ENCODE peak calls at places on chromosome 9, in four cellular contexts. N is gastrocnemius medialis; K is IMR-90; M is stimulated activated CD8-positive, alpha-beta memory T cell treated with anti-CD3 and anti-CD28 coated beads, Interleukin-4, amount 100 ng/mL, for 48 hours. R is an unnamed sample.

GRCh38 chr9:137277329-137278041 is at the start of gene TOR4A:
- DNase-seq in M (peak), N (peak), K (peak), R (peak)

GRCh38 chr9:92634712-92635605 is 35.0 kb downstream of the IPPK start:
- DNase-seq in N (peak), M (peak), K (peak), R (peak)

GRCh38 chr9:108535526-108535925 is 320.3 kb downstream of the ACTL7B start:
- DNase-seq in K (no peak), N (no peak), M (no peak), R (no peak)

GRCh38 chr9:93167185-93167584 is 16.8 kb upstream of the WNK2 start:
- DNase-seq in K (no peak), M (no peak), N (no peak), R (no peak)

GRCh38 chr9:127319366-127320121 is 55.0 kb downstream of the GARNL3 start:
- DNase-seq in M (no peak), K (no peak), N (no peak), R (no peak)

GRCh38 chr9:76390656-76391055 is 3.6 kb downstream of the RFK start:
- DNase-seq in M (no peak), N (no peak), K (no peak), R (no peak)

GRCh38 chr9:124835026-124835501 is 18.2 kb upstream of the WDR38 start:
- DNase-seq in K (peak), N (no peak), M (no peak), R (peak)

GRCh38 chr9:16203735-16204573 is 651.1 kb downstream of the CCDC171 start:
- DNase-seq in K (peak), N (no peak), M (no peak), R (no peak)

GRCh38 chr9:132910376-132910775 is 31.7 kb downstream of the SPACA9 start:
- DNase-seq in N (no peak), K (no peak), M (no peak), R (no peak)

GRCh38 chr9:131734165-131734610 is 5.7 kb downstream of the RAPGEF1 start:
- DNase-seq in N (peak), K (no peak), M (peak), R (peak)

GRCh38 chr9:75914002-75914401 is 23.5 kb downstream of the PCSK5 start:
- DNase-seq in M (no peak), K (no peak), N (no peak), R (no peak)

GRCh38 chr9:116475201-116475600 is 211.9 kb upstream of the TRIM32 start:
- DNase-seq in N (no peak), M (no peak), K (peak), R (no peak)

GRCh38 chr9:38311382-38312270 is 80.9 kb upstream of the ALDH1B1 start:
- DNase-seq in M (no peak), N (no peak), K (no peak), R (no peak)

R was measured in T1000.